ENCODE peak calls at places on chromosomes 12 and 14, in seven cellular contexts. Q is fibroblast of gingiva; U is ELR; L is stimulated activated CD4-positive, alpha-beta T cell treated with anti-CD3 and anti-CD28 coated beads, TNF-alpha, amount 100 ng/mL, for 4 hours; F is astrocyte of the cerebellum; E is HEK293T; D is ACHN. S is an unnamed sample.

GRCh38 chr12:4951601-4952000 is 41.9 kb downstream of the KCNA1 start:
- DNase-seq in Q (no peak), U (no peak), L (no peak), F (no peak), E (no peak), D (no peak), S (no peak)

GRCh38 chr12:48031135-48031960 is 27.1 kb upstream of the COL2A1 start:
- DNase-seq in Q (no peak), U (no peak), L (no peak), F (no peak), E (no peak), D (no peak), S (no peak)

GRCh38 chr12:48973992-48974673 is 2.6 kb upstream of the WNT10B start:
- DNase-seq in Q (peak), U (peak), L (no peak), F (no peak), E (no peak), D (peak), S (no peak)

GRCh38 chr12:7042847-7043246 is 17.7 kb upstream of the C1S start:
- DNase-seq in Q (peak), U (peak), L (no peak), F (no peak), E (peak), D (peak), S (peak)

GRCh38 chr14:56555921-56556570 is 23.6 kb upstream of the TMEM260 start:
- DNase-seq in Q (peak), U (peak), L (no peak), F (peak), E (peak), D (peak), S (peak)

GRCh38 chr12:88453323-88453722 is 126.9 kb downstream of the KITLG start:
- DNase-seq in Q (peak), U (no peak), L (no peak), F (no peak), E (no peak), D (no peak), S (no peak)

GRCh38 chr12:26787125-26787495 is 45.9 kb downstream of the ITPR2 start:
- DNase-seq in Q (peak), U (peak), L (no peak), F (peak), E (no peak), D (peak), S (no peak)

GRCh38 chr12:94925206-94925605 is 78.3 kb downstream of the NDUFA12 start:
- DNase-seq in Q (no peak), U (no peak), L (no peak), F (no peak), E (no peak), D (no peak), S (no peak)

GRCh38 chr12:49894754-49895153 is 8.9 kb downstream of the FAIM2 start:
- DNase-seq in Q (no peak), U (no peak), L (no peak), F (no peak), E (no peak), D (no peak), S (no peak)

GRCh38 chr12:54222609-54223008 is 33.8 kb upstream of the SMUG1 start:
- DNase-seq in Q (peak), U (peak), L (no peak), F (peak), E (no peak), D (peak), S (no peak)

GRCh38 chr14:105365681-105366080 is 32.7 kb upstream of the TEX22 start:
- DNase-seq in Q (no peak), U (no peak), L (no peak), F (no peak), E (no peak), D (no peak), S (no peak)